ENCODE peak calls at places on chromosomes 6 and 20, in five cellular contexts. One of them, this sample, is unnamed.

GRCh38 chr6:11391934-11392777 is 145.4 kb upstream of the TMEM170B start:
- ATAC-seq in naive thymus-derived CD8-positive, alpha-beta T cell: no peak
- ATAC-seq in memory B cell: no peak
- ATAC-seq in heart right ventricle: no peak
- ATAC-seq in heart left ventricle: no peak
- ATAC-seq in this sample: no peak

GRCh38 chr6:47086051-47086770 is 44.1 kb upstream of the ADGRF1 start:
- ATAC-seq in naive thymus-derived CD8-positive, alpha-beta T cell: no peak
- ATAC-seq in memory B cell: no peak
- ATAC-seq in heart right ventricle: no peak
- ATAC-seq in heart left ventricle: no peak
- ATAC-seq in this sample: no peak

GRCh38 chr6:6994796-6995195 is 113.0 kb upstream of the RREB1 start:
- ATAC-seq in naive thymus-derived CD8-positive, alpha-beta T cell: no peak
- ATAC-seq in memory B cell: no peak
- ATAC-seq in heart right ventricle: peak
- ATAC-seq in heart left ventricle: peak
- ATAC-seq in this sample: no peak

GRCh38 chr20:1364106-1364505 is 28.7 kb downstream of the FKBP1A start:
- ATAC-seq in naive thymus-derived CD8-positive, alpha-beta T cell: peak
- ATAC-seq in memory B cell: no peak
- ATAC-seq in heart right ventricle: no peak
- ATAC-seq in heart left ventricle: no peak
- ATAC-seq in this sample: no peak

GRCh38 chr20:5900908-5901307 is 49.4 kb downstream of the TRMT6 start:
- ATAC-seq in naive thymus-derived CD8-positive, alpha-beta T cell: no peak
- ATAC-seq in memory B cell: no peak
- ATAC-seq in heart right ventricle: no peak
- ATAC-seq in heart left ventricle: no peak
- ATAC-seq in this sample: peak

GRCh38 chr6:75488026-75488425 is 5.6 kb downstream of the FILIP1 start:
- ATAC-seq in naive thymus-derived CD8-positive, alpha-beta T cell: no peak
- ATAC-seq in memory B cell: no peak
- ATAC-seq in heart right ventricle: peak
- ATAC-seq in heart left ventricle: no peak
- ATAC-seq in this sample: no peak

GRCh38 chr20:13174402-13174801 is 46.7 kb upstream of the ISM1 start:
- ATAC-seq in naive thymus-derived CD8-positive, alpha-beta T cell: no peak
- ATAC-seq in memory B cell: no peak
- ATAC-seq in heart right ventricle: no peak
- ATAC-seq in heart left ventricle: no peak
- ATAC-seq in this sample: no peak

GRCh38 chr20:63206878-63207277 is 9.1 kb downstream of the YTHDF1 start:
- ATAC-seq in naive thymus-derived CD8-positive, alpha-beta T cell: no peak
- ATAC-seq in memory B cell: no peak
- ATAC-seq in heart right ventricle: peak
- ATAC-seq in heart left ventricle: peak
- ATAC-seq in this sample: no peak

GRCh38 chr20:41035207-41035606 is 6.6 kb downstream of the TOP1 start:
- ATAC-seq in naive thymus-derived CD8-positive, alpha-beta T cell: no peak
- ATAC-seq in memory B cell: no peak
- ATAC-seq in heart right ventricle: no peak
- ATAC-seq in heart left ventricle: no peak
- ATAC-seq in this sample: no peak

GRCh38 chr6:48986803-48987202 is 476.2 kb downstream of the MMUT start:
- ATAC-seq in naive thymus-derived CD8-positive, alpha-beta T cell: no peak
- ATAC-seq in memory B cell: no peak
- ATAC-seq in heart right ventricle: no peak
- ATAC-seq in heart left ventricle: no peak
- ATAC-seq in this sample: no peak

GRCh38 chr6:148109732-148110131 is 232.9 kb upstream of the SASH1 start:
- ATAC-seq in naive thymus-derived CD8-positive, alpha-beta T cell: no peak
- ATAC-seq in memory B cell: no peak
- ATAC-seq in heart right ventricle: no peak
- ATAC-seq in heart left ventricle: no peak
- ATAC-seq in this sample: no peak

GRCh38 chr20:17642404-17643269 is 39.4 kb downstream of the RRBP1 start:
- ATAC-seq in naive thymus-derived CD8-positive, alpha-beta T cell: no peak
- ATAC-seq in memory B cell: no peak
- ATAC-seq in heart right ventricle: no peak
- ATAC-seq in heart left ventricle: no peak
- ATAC-seq in this sample: no peak

GRCh38 chr6:3835055-3835731 is 14.0 kb upstream of the FAM50B start:
- ATAC-seq in naive thymus-derived CD8-positive, alpha-beta T cell: no peak
- ATAC-seq in memory B cell: no peak
- ATAC-seq in heart right ventricle: peak
- ATAC-seq in heart left ventricle: peak
- ATAC-seq in this sample: no peak

GRCh38 chr20:23651117-23651516 is 13.4 kb upstream of the CST3 start:
- ATAC-seq in naive thymus-derived CD8-positive, alpha-beta T cell: no peak
- ATAC-seq in memory B cell: no peak
- ATAC-seq in heart right ventricle: no peak
- ATAC-seq in heart left ventricle: no peak
- ATAC-seq in this sample: no peak

GRCh38 chr6:7566617-7567173 is 23.3 kb upstream of the SNRNP48 start:
- ATAC-seq in naive thymus-derived CD8-positive, alpha-beta T cell: no peak
- ATAC-seq in memory B cell: no peak
- ATAC-seq in heart right ventricle: no peak
- ATAC-seq in heart left ventricle: no peak
- ATAC-seq in this sample: no peak

This sample was measured in activated T-helper 17 cell treated with anti-CD3 and anti-CD28 coated beads, Interleukin-2, amount 50 U/mL, for 72 hours.